ENCODE peak calls at places on chromosomes 16 and 17, in eight cellular contexts. U is CD8-positive, alpha-beta T cell; D is tibial nerve; P is gastrocnemius medialis; T is upper lobe of right lung; Q is BE2C; I is SK-N-SH; Z is K562. V is an unnamed sample. For H3K36me3, the result is how much of the 10 kb centered on the place peaks cover.

GRCh38 chr17:62860962-62861873 is 53.1 kb upstream of the MARCHF10 start:
- DNase-seq in U (no peak), D (no peak), P (no peak), T (no peak), Q (no peak), I (no peak), Z (no peak), V (no peak)

GRCh38 chr17:9231449-9232154 is 210.3 kb downstream of the NTN1 start:
- DNase-seq in U (no peak), D (no peak), P (no peak), T (no peak), Q (no peak), I (no peak), Z (no peak), V (no peak)

GRCh38 chr16:52051773-52052172 is 495.2 kb downstream of the TOX3 start:
- DNase-seq in U (no peak), D (no peak), P (no peak), T (no peak), Q (no peak), I (no peak), Z (no peak), V (no peak)

GRCh38 chr17:80727409-80727755 is 182.7 kb downstream of the RPTOR start:
- DNase-seq in U (no peak), D (no peak), P (peak), T (no peak), Q (no peak), I (no peak), Z (no peak), V (no peak)

GRCh38 chr17:82175951-82176350 is 36.7 kb downstream of the CCDC57 start:
- DNase-seq in U (no peak), D (no peak), P (no peak), T (no peak), Q (no peak), I (no peak), Z (no peak), V (peak)

GRCh38 chr17:15966879-15967248 is 21.9 kb downstream of the ADORA2B start:
- DNase-seq in U (no peak), D (no peak), P (no peak), T (peak), Q (no peak), I (no peak), Z (no peak), V (no peak)

GRCh38 chr17:15260376-15261062 is 4.6 kb downstream of the PMP22 start:
- DNase-seq in U (peak), D (peak), P (peak), T (peak), Q (peak), I (peak), Z (peak), V (peak)

GRCh38 chr16:50762241-50762640 is 20.4 kb downstream of the CYLD start:
- DNase-seq in U (no peak), D (no peak), P (no peak), T (no peak), Q (no peak), I (no peak), Z (no peak), V (no peak)

GRCh38 chr17:74527756-74528155 is 3.5 kb downstream of the CD300LB start:
- DNase-seq in U (peak), D (no peak), P (no peak), T (no peak), Q (no peak), I (no peak), Z (no peak), V (no peak)

GRCh38 chr16:6889106-6889505 is 443.5 kb upstream of the RBFOX1 start:
- DNase-seq in U (no peak), D (no peak), P (no peak), T (no peak), Q (no peak), I (no peak), Z (no peak), V (no peak)

GRCh38 chr16:85908444-85908843 is 9.5 kb downstream of the IRF8 start:
- DNase-seq in U (no peak), D (no peak), P (no peak), T (no peak), Q (no peak), I (no peak), Z (no peak), V (no peak)

GRCh38 chr17:58370716-58371115 is 18.7 kb upstream of the SUPT4H1 start:
- DNase-seq in U (no peak), D (no peak), P (no peak), T (no peak), Q (no peak), I (no peak), Z (no peak), V (no peak)

GRCh38 chr17:6567528-6568185 is 11.3 kb upstream of the PITPNM3 start:
- DNase-seq in U (no peak), D (no peak), P (no peak), T (peak), Q (no peak), I (peak), Z (no peak), V (peak)

GRCh38 chr16:27314161-27314723 is 468 bp downstream of the IL4R start:
- DNase-seq in U (peak), D (no peak), P (no peak), T (peak), Q (no peak), I (peak), Z (no peak), V (peak)

GRCh38 chr16:64417711-64418227 is 704.1 kb downstream of the CDH11 start:
- DNase-seq in U (no peak), D (no peak), P (no peak), T (no peak), Q (no peak), I (no peak), Z (no peak), V (no peak)

DNA sequence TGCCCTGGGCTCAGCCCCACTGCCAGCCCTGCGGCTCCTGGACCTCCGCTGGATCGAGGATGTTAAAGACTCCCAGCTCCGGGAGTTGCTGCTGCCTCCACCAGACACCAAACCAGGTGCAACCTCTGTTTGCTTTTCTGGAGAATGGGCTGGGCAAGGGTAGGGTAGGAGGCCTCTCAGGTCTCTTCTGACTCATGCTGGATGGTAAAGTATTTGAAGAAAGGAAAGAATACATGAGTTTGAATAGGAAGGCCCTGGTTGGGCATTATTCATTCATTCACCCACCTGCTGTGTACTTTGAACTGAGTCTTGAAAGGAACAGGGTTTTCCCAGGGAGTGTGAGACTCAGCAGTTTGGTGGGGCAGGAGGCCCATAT is 6.5 kb upstream of the ORAI3 start:
- DNase-seq in U (no peak), D (no peak), P (no peak), T (no peak), Q (no peak), I (no peak), Z (no peak), V (no peak)
- H3K36me3 ChIP-seq in U (under half), D (half or more), P (under half), T (under half), Q (under half), I (under half), Z (half or more), V (half or more)

GRCh38 chr16:89378947-89379771 is 111.2 kb downstream of the ANKRD11 start:
- DNase-seq in U (no peak), D (no peak), P (no peak), T (no peak), Q (no peak), I (no peak), Z (no peak), V (no peak)
- H3K4me3 ChIP-seq in U (no peak), D (no peak), P (peak), T (no peak), Q (no peak), I (no peak), Z (no peak), V (no peak)

GRCh38 chr16:24775455-24775854 is 46.0 kb downstream of the TNRC6A start:
- DNase-seq in U (no peak), D (peak), P (peak), T (no peak), Q (no peak), I (no peak), Z (no peak), V (no peak)

GRCh38 chr16:24781256-24781655 is 51.8 kb downstream of the TNRC6A start:
- DNase-seq in U (no peak), D (no peak), P (no peak), T (no peak), Q (no peak), I (no peak), Z (no peak), V (no peak)

GRCh38 chr16:24774510-24774909 is 45.1 kb downstream of the TNRC6A start:
- DNase-seq in U (no peak), D (no peak), P (no peak), T (no peak), Q (no peak), I (no peak), Z (no peak), V (no peak)

GRCh38 chr16:24776486-24777220 is 47.2 kb downstream of the TNRC6A start:
- DNase-seq in U (no peak), D (peak), P (peak), T (no peak), Q (peak), I (peak), Z (no peak), V (peak)

GRCh38 chr16:24778676-24779075 is 49.2 kb downstream of the TNRC6A start:
- DNase-seq in U (no peak), D (no peak), P (no peak), T (no peak), Q (no peak), I (no peak), Z (no peak), V (no peak)
- H3K36me3 ChIP-seq in U (under half), D (half or more), P (half or more), T (half or more), Q (half or more), I (half or more), Z (half or more), V (half or more)

GRCh38 chr16:12902511-12903324 is 1.3 kb downstream of the SHISA9 start:
- DNase-seq in U (no peak), D (no peak), P (no peak), T (no peak), Q (no peak), I (peak), Z (no peak), V (no peak)

GRCh38 chr16:12903325-12904040 is 2.1 kb downstream of the SHISA9 start:
- DNase-seq in U (no peak), D (no peak), P (no peak), T (no peak), Q (no peak), I (peak), Z (no peak), V (no peak)

GRCh38 chr16:12900599-12901203 is 697 bp upstream of the SHISA9 start:
- DNase-seq in U (no peak), D (no peak), P (no peak), T (no peak), Q (no peak), I (peak), Z (no peak), V (no peak)

GRCh38 chr16:12901204-12901596 is 198 bp upstream of the SHISA9 start:
- DNase-seq in U (no peak), D (no peak), P (no peak), T (no peak), Q (no peak), I (peak), Z (no peak), V (no peak)

DNA sequence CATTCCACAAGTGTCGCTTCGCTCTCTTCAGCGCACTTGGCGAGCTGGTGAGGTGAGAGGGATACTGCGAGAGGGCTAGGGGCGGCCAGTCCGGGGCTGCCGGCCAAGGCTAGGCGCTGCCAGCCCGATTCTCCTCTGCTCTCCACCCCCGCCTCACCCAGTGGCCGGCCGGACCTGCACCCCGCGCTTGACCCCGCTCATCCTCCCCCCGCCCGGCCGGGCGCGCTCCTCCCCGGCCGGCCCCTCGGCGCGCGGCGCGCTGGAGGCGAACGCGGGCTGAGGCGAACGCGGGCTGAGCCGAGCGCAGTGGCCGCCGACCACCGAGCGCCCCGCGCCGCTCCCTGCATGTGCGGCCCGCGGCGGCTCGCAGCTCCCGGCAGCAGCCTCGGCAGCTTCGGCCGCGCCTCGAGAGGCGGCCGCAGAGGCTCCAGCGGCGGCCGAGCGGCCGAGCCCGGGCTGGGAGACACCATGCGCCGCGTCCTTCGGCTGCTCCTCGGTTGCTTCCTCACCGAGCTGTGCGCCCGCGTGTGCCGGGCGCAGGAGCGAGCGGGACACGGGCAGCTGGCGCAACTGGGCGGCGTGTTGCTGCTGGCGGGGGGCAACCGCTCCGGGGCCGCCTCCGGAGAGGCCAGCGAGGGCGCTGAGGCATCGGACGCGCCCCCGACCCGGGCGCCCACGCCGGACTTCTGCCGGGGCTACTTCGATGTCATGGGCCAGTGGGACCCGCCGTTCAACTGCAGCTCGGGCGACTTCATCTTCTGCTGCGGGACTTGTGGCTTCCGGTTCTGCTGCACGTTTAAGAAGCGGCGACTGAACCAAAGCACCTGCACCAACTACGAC is at the start of gene SHISA9:
- DNase-seq in U (no peak), D (no peak), P (no peak), T (no peak), Q (no peak), I (peak), Z (no peak), V (peak)
- H3K4me3 ChIP-seq in U (no peak), D (peak), P (no peak), T (no peak), Q (no peak), I (no peak), Z (no peak), V (no peak)